ENCODE peak calls at places on chromosomes 2 and 18, in six cellular contexts. M is GM12878, P is upper lobe of left lung, S is A549, T is HepG2, E is K562. Z is an unnamed sample.

GRCh38 chr2:158772306-158773078 is 22.6 kb upstream of the DAPL1 start:
- ATAC-seq in M (no peak), P (no peak), S (no peak), T (no peak), E (no peak), Z (no peak)

GRCh38 chr18:31750259-31750658 is 10.4 kb downstream of the SLC25A52 start:
- ATAC-seq in M (no peak), P (no peak), S (no peak), T (no peak), E (no peak), Z (no peak)

GRCh38 chr2:38407111-38407682 is 30.1 kb upstream of the ATL2 start:
- ATAC-seq in M (no peak), P (peak), S (no peak), T (peak), E (peak), Z (peak)

GRCh38 chr2:39140322-39140847 is 19.5 kb upstream of the SOS1 start:
- ATAC-seq in M (no peak), P (no peak), S (no peak), T (no peak), E (no peak), Z (no peak)

GRCh38 chr18:62690416-62690815 is 24.9 kb upstream of the PHLPP1 start:
- ATAC-seq in M (no peak), P (no peak), S (no peak), T (peak), E (no peak), Z (no peak)

GRCh38 chr18:45464619-45465018 is 150.7 kb upstream of the SLC14A2 start:
- ATAC-seq in M (no peak), P (no peak), S (no peak), T (no peak), E (no peak), Z (no peak)

GRCh38 chr2:234665304-234665703 is 168.4 kb upstream of the ARL4C start:
- ATAC-seq in M (no peak), P (no peak), S (no peak), T (no peak), E (no peak), Z (no peak)

GRCh38 chr2:134657650-134658250 is 61.0 kb downstream of the TMEM163 start:
- ATAC-seq in M (no peak), P (no peak), S (peak), T (peak), E (peak), Z (no peak)

GRCh38 chr2:36330456-36331395 is 24.9 kb upstream of the CRIM1 start:
- ATAC-seq in M (no peak), P (no peak), S (peak), T (no peak), E (no peak), Z (no peak)

GRCh38 chr2:105888625-105889024 is 143.9 kb downstream of the NCK2 start:
- ATAC-seq in M (peak), P (no peak), S (peak), T (peak), E (peak), Z (no peak)

DNA sequence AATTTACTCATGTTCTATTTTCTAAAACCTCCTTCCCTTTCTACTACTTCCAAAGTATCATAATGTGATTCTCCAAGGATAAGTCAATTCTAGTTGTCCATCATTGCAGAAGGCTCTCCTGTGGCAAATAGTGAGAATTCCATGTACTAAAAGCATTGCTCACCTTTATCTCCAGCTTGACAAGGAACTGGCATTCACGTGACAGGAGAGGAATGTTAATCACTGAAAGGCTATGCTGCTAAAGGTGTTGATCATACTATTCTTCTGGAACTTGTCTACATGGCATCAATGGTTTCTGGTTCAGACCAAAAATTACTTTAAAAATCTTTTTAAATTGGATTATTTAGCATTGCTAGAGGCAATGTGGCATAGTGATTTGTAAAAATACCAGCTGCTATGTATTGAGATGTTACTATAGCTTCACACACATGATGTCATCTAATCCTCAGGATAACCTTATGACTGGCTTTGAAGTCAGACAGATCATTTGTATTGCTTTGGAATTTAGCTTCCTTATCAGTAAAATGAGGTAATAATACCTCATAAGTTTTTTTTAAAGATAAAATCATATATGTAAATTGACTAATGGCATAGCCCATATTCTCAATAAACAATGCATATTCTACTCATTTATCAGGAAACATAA is 414.4 kb downstream of the MTX2 start:
- ATAC-seq in M (no peak), P (no peak), S (no peak), T (no peak), E (no peak), Z (no peak)
- TF ChIP-seq EP300 in M (no peak), P (no peak), S (no peak), T (no peak), E (no peak), Z (no peak)

GRCh38 chr2:20491739-20492531 is 45.1 kb downstream of the RHOB start:
- ATAC-seq in M (peak), P (no peak), S (peak), T (peak), E (peak), Z (no peak)
- TF ChIP-seq EP300 in M (no peak), P (no peak), S (no peak), T (peak), E (no peak), Z (no peak)

GRCh38 chr2:8679827-8680731 is 1.8 kb upstream of the ID2 start:
- ATAC-seq in M (peak), P (no peak), S (peak), T (peak), E (no peak), Z (no peak)

GRCh38 chr2:8682719-8683667 is 1.1 kb downstream of the ID2 start:
- ATAC-seq in M (no peak), P (no peak), S (no peak), T (no peak), E (no peak), Z (no peak)

GRCh38 chr2:8684421-8684884 is 2.6 kb downstream of the ID2 start:
- ATAC-seq in M (peak), P (no peak), S (no peak), T (peak), E (peak), Z (no peak)

GRCh38 chr2:8680931-8681760 is 710 bp upstream of the ID2 start:
- ATAC-seq in M (peak), P (no peak), S (peak), T (peak), E (no peak), Z (no peak)

DNA sequence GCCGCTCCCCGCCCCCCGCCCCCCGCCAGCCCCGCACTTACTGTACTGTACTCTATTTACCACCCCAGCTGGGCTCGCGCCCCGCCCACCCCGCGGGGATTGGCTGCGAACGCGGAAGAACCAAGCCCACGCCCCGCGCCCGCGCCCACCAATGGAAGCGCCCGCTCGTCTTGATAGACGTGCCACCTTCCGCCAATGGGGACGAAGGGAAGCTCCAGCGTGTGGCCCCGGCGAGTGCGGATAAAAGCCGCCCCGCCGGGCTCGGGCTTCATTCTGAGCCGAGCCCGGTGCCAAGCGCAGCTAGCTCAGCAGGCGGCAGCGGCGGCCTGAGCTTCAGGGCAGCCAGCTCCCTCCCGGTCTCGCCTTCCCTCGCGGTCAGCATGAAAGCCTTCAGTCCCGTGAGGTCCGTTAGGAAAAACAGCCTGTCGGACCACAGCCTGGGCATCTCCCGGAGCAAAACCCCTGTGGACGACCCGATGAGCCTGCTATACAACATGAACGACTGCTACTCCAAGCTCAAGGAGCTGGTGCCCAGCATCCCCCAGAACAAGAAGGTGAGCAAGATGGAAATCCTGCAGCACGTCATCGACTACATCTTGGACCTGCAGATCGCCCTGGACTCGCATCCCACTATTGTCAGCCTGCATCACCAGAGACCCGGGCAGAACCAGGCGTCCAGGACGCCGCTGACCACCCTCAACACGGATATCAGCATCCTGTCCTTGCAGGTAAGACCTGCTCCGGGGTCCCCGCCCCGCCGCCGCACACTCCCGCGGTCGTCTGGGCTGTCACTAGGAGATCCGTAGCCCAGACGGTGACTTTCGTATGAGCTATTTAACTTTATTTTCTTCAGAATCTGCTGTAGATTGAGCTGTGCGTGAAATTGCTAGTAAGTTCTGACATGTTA is at the start of gene ID2:
- ATAC-seq in M (peak), P (peak), S (peak), T (peak), E (peak), Z (peak)
- TF ChIP-seq EP300 in M (no peak), P (peak), S (no peak), T (peak), E (peak), Z (no peak)

GRCh38 chr18:11852048-11852341 is 782 bp downstream of the CHMP1B start:
- ATAC-seq in M (no peak), P (no peak), S (no peak), T (no peak), E (no peak), Z (no peak)

GRCh38 chr18:11849279-11849678 is 1.9 kb upstream of the CHMP1B start:
- ATAC-seq in M (no peak), P (no peak), S (no peak), T (no peak), E (no peak), Z (no peak)

GRCh38 chr18:11849845-11850747 is 1.1 kb upstream of the CHMP1B start:
- ATAC-seq in M (peak), P (peak), S (peak), T (peak), E (peak), Z (peak)

GRCh38 chr18:11850821-11851155 is 425 bp upstream of the CHMP1B start:
- ATAC-seq in M (peak), P (peak), S (peak), T (peak), E (peak), Z (peak)

DNA sequence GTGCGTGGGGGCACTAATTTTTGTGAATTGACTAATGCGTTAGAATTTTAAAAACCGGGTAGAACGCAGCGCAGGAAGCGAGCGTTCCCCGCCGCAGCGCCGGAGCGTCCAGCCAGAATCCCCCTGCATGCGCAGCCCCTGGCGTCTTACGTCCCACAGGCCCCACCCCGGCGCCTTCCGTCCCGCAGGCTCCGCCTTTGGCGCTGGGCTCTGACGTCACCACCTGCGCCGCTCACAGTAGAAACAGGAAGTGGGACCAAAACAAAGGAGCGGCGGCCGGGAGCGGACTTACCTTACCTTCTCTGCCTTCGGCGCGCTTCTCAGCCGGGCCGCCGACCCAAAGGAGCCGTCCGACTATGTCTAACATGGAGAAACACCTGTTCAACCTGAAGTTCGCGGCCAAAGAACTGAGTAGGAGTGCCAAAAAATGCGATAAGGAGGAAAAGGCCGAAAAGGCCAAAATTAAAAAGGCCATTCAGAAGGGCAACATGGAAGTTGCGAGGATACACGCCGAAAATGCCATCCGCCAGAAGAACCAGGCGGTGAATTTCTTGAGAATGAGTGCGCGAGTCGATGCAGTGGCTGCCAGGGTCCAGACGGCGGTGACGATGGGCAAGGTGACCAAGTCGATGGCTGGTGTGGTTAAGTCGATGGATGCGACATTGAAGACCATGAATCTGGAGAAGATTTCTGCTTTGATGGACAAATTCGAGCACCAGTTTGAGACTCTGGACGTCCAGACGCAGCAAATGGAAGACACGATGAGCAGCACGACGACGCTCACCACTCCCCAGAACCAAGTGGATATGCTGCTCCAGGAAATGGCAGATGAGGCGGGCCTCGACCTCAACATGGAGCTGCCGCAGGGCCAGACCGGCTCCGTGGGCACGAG is at the start of gene CHMP1B:
- ATAC-seq in M (peak), P (peak), S (peak), T (peak), E (peak), Z (peak)
- TF ChIP-seq EP300 in M (no peak), P (peak), S (no peak), T (no peak), E (peak), Z (peak)

Z was measured in gastroesophageal sphincter.